ENCODE peak calls at places on chromosomes 6 and 20, in nine cellular contexts. T is germinal center; L is activated T-cell treated with anti-CD3 and anti-CD28 coated beads, Interleukin-2, amount 50 U/mL, for 72 hours; V is endothelial cell; A is stimulated activated CD8-positive, alpha-beta memory T cell treated with anti-CD3 and anti-CD28 coated beads, Interleukin-7, amount 100 ng/mL, for 4 hours; Y is neural crest cell; R is NCI-H146; W is SK-N-SH; C is H9. P is an unnamed sample.

GRCh38 chr6:167031082-167031709 is 32.0 kb downstream of the CEP43 start:
- DNase-seq in A (no peak), Y (no peak), L (no peak), V (no peak), R (no peak), C (no peak), W (peak), T (no peak), P (no peak)

GRCh38 chr6:10386756-10387654 is 27.9 kb downstream of the TFAP2A start:
- DNase-seq in L (no peak), R (no peak), A (no peak), W (no peak), T (no peak), V (no peak), C (no peak), Y (no peak), P (no peak)

GRCh38 chr20:9831032-9831431 is 7.8 kb downstream of the PAK5 start:
- DNase-seq in L (no peak), V (no peak), A (no peak), T (no peak), W (no peak), R (no peak), C (no peak), Y (no peak), P (no peak)

GRCh38 chr20:8355453-8355852 is 223.4 kb downstream of the PLCB1 start:
- DNase-seq in C (no peak), Y (no peak), W (no peak), T (no peak), L (no peak), A (no peak), R (no peak), V (no peak), P (no peak)

GRCh38 chr20:49510562-49511117 is 28.2 kb upstream of the KCNB1 start:
- DNase-seq in A (no peak), W (no peak), C (no peak), R (no peak), L (no peak), T (no peak), V (no peak), Y (no peak), P (no peak)

GRCh38 chr6:22332726-22333125 is 35.9 kb upstream of the PRL start:
- DNase-seq in V (no peak), L (no peak), T (no peak), C (no peak), Y (no peak), A (no peak), R (no peak), W (no peak), P (no peak)

GRCh38 chr6:170438402-170438753 is 114.7 kb downstream of the PSMB1 start:
- DNase-seq in V (peak), A (peak), L (peak), W (peak), T (peak), C (peak), R (peak), Y (peak), P (peak)

GRCh38 chr6:146544783-146545182 is 1.1 kb downstream of the RAB32 start:
- DNase-seq in L (no peak), V (no peak), A (no peak), R (no peak), W (no peak), Y (no peak), T (no peak), C (no peak), P (no peak)

GRCh38 chr6:28634406-28634757 is 108.7 kb downstream of the GPX5 start:
- DNase-seq in Y (no peak), V (no peak), A (no peak), R (no peak), L (no peak), T (no peak), C (no peak), W (no peak), P (no peak)

GRCh38 chr6:21598662-21599061 is 5.1 kb downstream of the SOX4 start:
- DNase-seq in Y (no peak), A (no peak), T (no peak), V (no peak), L (no peak), W (no peak), C (no peak), R (no peak), P (no peak)

GRCh38 chr20:50911030-50911429 is 20.2 kb downstream of the ADNP start:
- DNase-seq in V (no peak), Y (no peak), L (no peak), A (no peak), W (peak), C (no peak), R (no peak), T (no peak), P (no peak)

GRCh38 chr6:155936551-155936950 is 480.9 kb upstream of the NOX3 start:
- DNase-seq in T (no peak), R (no peak), W (no peak), V (no peak), L (no peak), Y (no peak), C (no peak), A (no peak), P (no peak)

GRCh38 chr6:447381-448165 is 56.0 kb downstream of the IRF4 start:
- DNase-seq in R (no peak), L (peak), Y (no peak), W (no peak), T (no peak), A (peak), V (no peak), C (peak), P (no peak)

GRCh38 chr6:145015739-145016558 is 719.4 kb downstream of the EPM2A start:
- DNase-seq in C (no peak), W (no peak), V (no peak), Y (no peak), T (no peak), L (peak), R (no peak), A (peak), P (peak)

GRCh38 chr6:33692760-33693158 is 18.7 kb downstream of the UQCC2 start:
- DNase-seq in W (no peak), A (peak), R (no peak), C (no peak), T (no peak), L (peak), Y (no peak), V (no peak), P (no peak)

GRCh38 chr6:95578106-95578410 is 723 bp downstream of the MANEA start:
- DNase-seq in L (no peak), R (no peak), A (peak), T (peak), Y (no peak), W (no peak), V (no peak), C (no peak), P (peak)

GRCh38 chr20:47370850-47371782 is 14.6 kb upstream of the ZMYND8 start:
- DNase-seq in W (no peak), V (no peak), R (no peak), T (no peak), C (peak), L (no peak), Y (no peak), A (no peak), P (no peak)

GRCh38 chr20:2984956-2985661 is 58.3 kb upstream of the GNRH2 start:
- DNase-seq in W (no peak), R (peak), V (no peak), L (peak), C (no peak), A (no peak), T (no peak), Y (no peak), P (no peak)

GRCh38 chr6:65126667-65127066 is 580.4 kb downstream of the EYS start:
- DNase-seq in R (peak), A (no peak), L (no peak), C (no peak), W (no peak), Y (no peak), T (no peak), V (no peak), P (no peak)

GRCh38 chr6:98942263-98942803 is 5.4 kb downstream of the FBXL4 start:
- DNase-seq in W (no peak), T (no peak), R (no peak), Y (no peak), A (no peak), V (no peak), L (no peak), C (peak), P (no peak)

GRCh38 chr6:16651871-16652270 is 109.4 kb downstream of the ATXN1 start:
- DNase-seq in A (no peak), C (no peak), W (no peak), R (no peak), V (no peak), L (no peak), T (no peak), Y (no peak), P (no peak)

GRCh38 chr20:48845721-48846306 is 18.0 kb upstream of the PREX1 start:
- DNase-seq in L (no peak), T (no peak), V (no peak), Y (no peak), R (no peak), A (no peak), W (no peak), C (no peak), P (no peak)

P was measured in GM13977.